ENCODE peak calls at places on chromosomes 2 and 18, in ten cellular contexts. E, D, F, X, G, A, C, P, I and V are unnamed samples.
A peak's percentile ranks its signal among the peaks of the same experiment; 100 is the strongest.

GRCh38 chr18:2597639-2598038 is 26.3 kb downstream of the NDC80 start:
- DNase-seq in P (no peak), E (no peak), I (no peak), F (no peak), A (no peak), G (no peak), D (no peak), X (no peak), C (no peak), V (no peak)

GRCh38 chr2:128557841-128558241 is 239.2 kb upstream of the HS6ST1 start:
- DNase-seq in D (no peak), G (no peak), A (no peak), X (peak; percentile 23), E (peak; percentile 62), I (no peak), F (no peak), P (no peak), C (no peak), V (no peak)

GRCh38 chr2:42214669-42215068 is 45.5 kb downstream of the EML4 start:
- DNase-seq in E (peak; percentile 63), P (peak; percentile 7), A (no peak), D (no peak), F (no peak), C (no peak), I (no peak), G (no peak), X (no peak), V (no peak)

GRCh38 chr2:241759091-241759807 is 17.4 kb upstream of the GAL3ST2 start:
- DNase-seq in C (no peak), D (no peak), X (no peak), F (no peak), P (no peak), A (no peak), E (no peak), I (no peak), G (no peak), V (no peak)

GRCh38 chr18:39435986-39436385 is 1870.4 kb upstream of the CELF4 start:
- DNase-seq in E (no peak), C (no peak), I (no peak), X (no peak), G (no peak), D (no peak), P (no peak), F (no peak), A (no peak), V (no peak)

GRCh38 chr2:223262946-223263345 is 211.0 kb downstream of the KCNE4 start:
- DNase-seq in D (no peak), C (no peak), E (no peak), I (no peak), G (no peak), X (no peak), F (no peak), A (peak; percentile 47), P (no peak), V (peak; percentile 9)

GRCh38 chr2:27920148-27920885 is 29.8 kb downstream of the BABAM2 start:
- DNase-seq in E (peak; percentile 49), F (peak; percentile 48), X (no peak), A (no peak), P (no peak), I (no peak), G (no peak), C (no peak), D (no peak), V (no peak)

GRCh38 chr2:132659331-132659730 is 10.7 kb downstream of the LYPD1 start:
- DNase-seq in X (no peak), C (no peak), D (no peak), E (no peak), I (no peak), F (no peak), G (no peak), A (no peak), P (no peak), V (no peak)

GRCh38 chr2:105749583-105750399 is 5.1 kb downstream of the NCK2 start:
- DNase-seq in D (no peak), I (no peak), X (no peak), E (peak; percentile 50), A (no peak), C (no peak), P (no peak), G (peak; percentile 36), F (no peak), V (no peak)

GRCh38 chr2:240619506-240620148 is 5.7 kb upstream of the GPR35 start:
- DNase-seq in E (no peak), A (peak; percentile 8), G (no peak), I (no peak), P (no peak), X (no peak), F (no peak), D (no peak), C (no peak), V (no peak)

GRCh38 chr2:232574674-232575403 is 24.4 kb downstream of the EIF4E2 start:
- DNase-seq in D (no peak), I (no peak), P (no peak), F (no peak), E (peak; percentile 83), A (no peak), X (no peak), G (no peak), C (no peak), V (no peak)
- TF ChIP-seq POLR2A in D (no peak), I (no peak), P (no peak), F (no peak), E (no peak), A (no peak), X (no peak), G (no peak), C (no peak), V (no peak)

GRCh38 chr2:113173563-113174368 is at the start of gene PSD4:
- DNase-seq in C (peak; percentile 67), I (peak; percentile 35), D (peak; percentile 59), F (no peak), A (no peak), G (peak; percentile 82), P (peak; percentile 74), E (no peak), X (no peak), V (no peak)
- TF ChIP-seq POLR2A in C (no peak), I (no peak), D (no peak), F (no peak), A (no peak), G (peak; percentile 34), P (peak; percentile 79), E (no peak), X (no peak), V (no peak)

DNA sequence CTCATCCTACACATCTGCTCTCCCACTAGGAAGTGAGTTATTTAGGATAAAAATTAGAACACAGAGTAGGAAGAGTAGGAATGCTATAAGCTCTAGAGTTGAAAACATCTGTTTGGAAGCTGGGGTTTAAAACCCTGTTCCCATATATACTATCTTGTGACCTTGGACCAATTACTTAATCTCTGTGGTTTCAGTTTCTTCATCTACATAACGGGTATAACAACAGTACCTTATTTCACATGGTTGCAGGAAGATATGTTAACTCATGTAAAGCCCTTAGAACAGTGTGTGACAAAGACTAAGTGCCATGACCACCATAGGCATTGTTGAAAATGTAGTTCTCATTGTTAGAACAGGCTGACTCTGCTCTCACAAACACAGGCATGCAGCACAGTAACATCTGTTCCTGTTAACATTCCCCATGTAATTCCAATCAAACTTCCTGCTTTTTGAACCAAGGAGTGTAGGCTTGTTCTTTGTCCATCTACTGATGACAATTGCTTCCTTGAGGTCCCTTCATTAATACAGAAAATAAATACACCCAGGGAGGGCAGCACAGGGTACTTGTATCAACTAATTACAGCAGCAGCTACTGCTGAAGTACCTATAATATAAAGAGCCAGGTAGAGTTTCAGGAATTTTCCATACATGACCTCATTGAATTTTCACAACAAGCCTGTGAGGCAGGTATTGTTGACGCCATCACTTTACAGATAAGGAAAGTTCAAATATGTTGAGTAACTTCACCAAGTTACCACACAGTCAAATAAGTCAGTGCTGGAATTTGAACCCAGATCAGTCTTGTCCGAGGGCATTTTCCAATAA is 204.2 kb downstream of the L3MBTL4 start:
- DNase-seq in I (no peak), D (no peak), G (no peak), C (no peak), P (no peak), X (no peak), F (no peak), A (no peak), E (no peak), V (no peak)
- TF ChIP-seq POLR2A in I (no peak), D (no peak), G (no peak), C (no peak), P (no peak), X (no peak), F (no peak), A (no peak), E (no peak), V (no peak)

GRCh38 chr2:107809835-107810234 is 16.9 kb upstream of the RGPD4 start:
- DNase-seq in C (peak; percentile 35), P (no peak), A (no peak), X (no peak), D (no peak), I (no peak), F (no peak), E (no peak), G (no peak), V (no peak)

GRCh38 chr2:107801498-107801897 is 25.2 kb upstream of the RGPD4 start:
- DNase-seq in G (no peak), F (no peak), X (no peak), P (no peak), E (no peak), D (no peak), I (no peak), A (no peak), C (no peak), V (no peak)

GRCh38 chr2:107808023-107808422 is 18.7 kb upstream of the RGPD4 start:
- DNase-seq in C (no peak), X (no peak), F (no peak), D (no peak), P (no peak), A (no peak), E (no peak), G (no peak), I (no peak), V (no peak)

GRCh38 chr2:107808986-107809385 is 17.7 kb upstream of the RGPD4 start:
- DNase-seq in F (no peak), X (no peak), G (no peak), D (no peak), E (no peak), P (no peak), A (no peak), I (no peak), C (no peak), V (no peak)

DNA sequence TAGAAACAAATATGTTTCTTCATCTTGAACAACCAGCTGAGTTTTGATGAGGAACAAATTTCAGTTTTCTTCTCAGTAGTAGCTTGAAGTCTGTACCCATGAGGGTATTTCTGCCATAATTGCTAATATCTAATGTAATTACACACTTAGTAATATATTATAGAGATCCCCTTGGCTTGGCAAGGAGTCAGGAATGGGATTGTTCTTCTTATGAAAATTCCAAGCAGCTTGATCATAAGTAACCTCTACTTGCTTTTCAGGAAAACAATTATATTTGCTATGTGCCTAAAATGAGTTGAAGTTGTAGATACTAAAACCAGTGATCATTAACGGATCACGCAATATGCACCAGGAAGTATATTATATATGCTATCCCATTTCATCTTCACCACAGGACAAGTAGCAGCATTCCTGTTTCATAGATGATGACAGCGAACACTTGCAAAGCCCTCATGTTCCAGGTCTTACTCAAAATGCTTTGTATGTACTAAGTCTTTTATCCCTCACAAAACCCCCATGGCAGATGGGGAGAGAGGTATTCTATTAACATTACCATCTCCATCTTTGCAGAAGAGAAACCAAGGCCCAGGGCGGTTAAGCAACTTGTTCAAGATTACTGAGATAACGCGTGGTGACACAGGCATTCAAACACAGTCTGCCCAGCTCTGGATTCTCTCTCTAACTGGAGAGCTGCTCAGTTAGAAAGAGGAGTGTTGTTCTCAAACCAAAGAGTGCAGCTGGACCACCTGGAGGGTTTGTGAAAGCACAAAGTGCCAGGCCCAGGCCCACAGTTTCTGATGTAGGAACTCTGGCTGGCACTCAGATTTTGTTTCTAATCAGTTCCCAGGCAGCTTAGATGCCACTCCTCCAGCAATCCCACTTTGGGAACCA is 21.8 kb upstream of the RGPD4 start:
- DNase-seq in E (no peak), A (no peak), X (no peak), P (no peak), I (no peak), D (no peak), G (no peak), F (no peak), C (no peak), V (no peak)
- TF ChIP-seq POLR2A in E (no peak), A (no peak), X (no peak), P (no peak), I (no peak), D (no peak), G (no peak), F (no peak), C (no peak), V (no peak)